ENCODE peak calls at places on chromosome 17, in four cellular contexts. L, N, Y and C are unnamed samples.

GRCh38 chr17:17598003-17598402 is 6.5 kb upstream of the PEMT start:
- DNase-seq in L (no peak), N (no peak), Y (no peak), C (no peak)

GRCh38 chr17:50365165-50365564 is 7.8 kb downstream of the MRPL27 start:
- DNase-seq in L (no peak), N (no peak), Y (no peak), C (no peak)

GRCh38 chr17:40092581-40092980 is 7.8 kb downstream of the NR1D1 start:
- DNase-seq in L (no peak), N (no peak), Y (no peak), C (no peak)

GRCh38 chr17:81500026-81500425 is 12.6 kb downstream of the ACTG1 start:
- DNase-seq in L (no peak), N (peak; percentile 60), Y (no peak), C (no peak)

GRCh38 chr17:46009681-46010596 is 10.9 kb downstream of the STH start:
- DNase-seq in L (no peak), N (no peak), Y (peak; percentile 62), C (peak; percentile 82)

GRCh38 chr17:68346448-68346847 is 55.2 kb downstream of the ARSG start:
- DNase-seq in L (peak; percentile 38), N (peak; percentile 71), Y (no peak), C (peak; percentile 84)

GRCh38 chr17:8447816-8448215 is 12.1 kb downstream of the NDEL1 start:
- DNase-seq in L (no peak), N (no peak), Y (no peak), C (no peak)

GRCh38 chr17:82795615-82796014 is 43.8 kb downstream of the TBCD start:
- DNase-seq in L (no peak), N (peak; percentile 79), Y (no peak), C (no peak)

GRCh38 chr17:77365584-77366186 is 224.9 kb downstream of the SEC14L1 start:
- DNase-seq in L (no peak), N (no peak), Y (peak; percentile 93), C (peak; percentile 89)

GRCh38 chr17:32445075-32445427 is 741 bp downstream of the PSMD11 start:
- DNase-seq in L (no peak), N (no peak), Y (peak; percentile 71), C (no peak)

GRCh38 chr17:68790481-68790880 is 164.7 kb downstream of the ABCA8 start:
- DNase-seq in L (no peak), N (no peak), Y (no peak), C (no peak)

GRCh38 chr17:50533720-50534148 is 1.2 kb downstream of the EPN3 start:
- DNase-seq in L (no peak), N (peak; percentile 58), Y (peak; percentile 33), C (no peak)

GRCh38 chr17:27294689-27295630 is 1.0 kb downstream of the WSB1 start:
- DNase-seq in L (no peak), N (no peak), Y (peak; percentile 83), C (no peak)

GRCh38 chr17:62650587-62650986 is 23.1 kb downstream of the MRC2 start:
- DNase-seq in L (no peak), N (peak; percentile 12), Y (no peak), C (peak; percentile 54)